ENCODE peak calls at places on chromosome 16, in five cellular contexts. D, Z, Y, U and P are unnamed samples.
A peak's percentile ranks its signal among the peaks of the same experiment; 100 is the strongest.

GRCh38 chr16:19644877-19645276 is 73.2 kb downstream of the KNOP1 start:
- DNase-seq in D (no peak), Z (peak; percentile 86), Y (no peak), U (peak; percentile 25), P (no peak)

GRCh38 chr16:55861288-55861687 is 13.9 kb downstream of the CES5A start:
- DNase-seq in D (no peak), Z (no peak), Y (no peak), U (no peak), P (no peak)

GRCh38 chr16:30535777-30536190 is 1.1 kb upstream of the ZNF747 start:
- DNase-seq in D (peak; percentile 76), Z (peak; percentile 82), Y (peak; percentile 87), U (peak; percentile 86), P (peak; percentile 83)

GRCh38 chr16:54193656-54194007 is 93.0 kb downstream of the IRX3 start:
- DNase-seq in D (peak; percentile 67), Z (peak; percentile 81), Y (peak; percentile 82), U (peak; percentile 57), P (peak; percentile 75)

GRCh38 chr16:66984902-66985311 is 3.5 kb upstream of the CES4A start:
- DNase-seq in D (no peak), Z (no peak), Y (no peak), U (no peak), P (no peak)

GRCh38 chr16:31167315-31167714 is 12.6 kb upstream of the FUS start:
- DNase-seq in D (no peak), Z (no peak), Y (no peak), U (no peak), P (no peak)

GRCh38 chr16:22665803-22666202 is 148.2 kb upstream of the HS3ST2 start:
- DNase-seq in D (no peak), Z (no peak), Y (peak; percentile 25), U (no peak), P (no peak)

GRCh38 chr16:12613131-12613991 is 190.3 kb downstream of the CPPED1 start:
- DNase-seq in D (peak; percentile 12), Z (no peak), Y (peak; percentile 25), U (no peak), P (no peak)

GRCh38 chr16:13923703-13924298 is 3.8 kb downstream of the ERCC4 start:
- DNase-seq in D (peak; percentile 65), Z (peak; percentile 80), Y (peak; percentile 66), U (no peak), P (peak; percentile 34)

GRCh38 chr16:11914210-11914758 is 1.5 kb downstream of the GSPT1 start:
- DNase-seq in D (no peak), Z (no peak), Y (no peak), U (no peak), P (no peak)

GRCh38 chr16:1474796-1475551 is at the start of gene CLCN7:
- DNase-seq in D (peak; percentile 84), Z (peak; percentile 89), Y (peak; percentile 85), U (peak; percentile 91), P (peak; percentile 98)

GRCh38 chr16:967546-968295 is 3.1 kb downstream of the LMF1 start:
- DNase-seq in D (no peak), Z (no peak), Y (no peak), U (no peak), P (no peak)

GRCh38 chr16:67936876-67937605 is 391 bp upstream of the PSMB10 start:
- DNase-seq in D (no peak), Z (no peak), Y (no peak), U (peak; percentile 82), P (peak; percentile 91)

GRCh38 chr16:53893731-53894435 is 189.9 kb downstream of the FTO start:
- DNase-seq in D (peak; percentile 63), Z (peak; percentile 58), Y (no peak), U (no peak), P (no peak)

GRCh38 chr16:66324785-66325184 is 41.7 kb upstream of the CDH5 start:
- DNase-seq in D (peak; percentile 6), Z (peak; percentile 9), Y (peak; percentile 72), U (no peak), P (no peak)

GRCh38 chr16:11405331-11406176 is 60.3 kb downstream of the RMI2 start:
- DNase-seq in D (no peak), Z (peak; percentile 31), Y (peak; percentile 87), U (peak; percentile 24), P (peak; percentile 68)

GRCh38 chr16:64910351-64910750 is 211.5 kb downstream of the CDH11 start:
- DNase-seq in D (peak; percentile 95), Z (peak; percentile 90), Y (peak; percentile 44), U (peak; percentile 57), P (no peak)

GRCh38 chr16:30615358-30616076 is 5.3 kb upstream of the ZNF689 start:
- DNase-seq in D (peak; percentile 11), Z (peak; percentile 43), Y (peak; percentile 95), U (peak; percentile 60), P (peak; percentile 50)

GRCh38 chr16:65120811-65121721 is 797 bp downstream of the CDH11 start:
- DNase-seq in D (no peak), Z (no peak), Y (peak; percentile 53), U (no peak), P (peak; percentile 7)

GRCh38 chr16:31149332-31149731 is 534 bp downstream of the PRSS36 start:
- DNase-seq in D (no peak), Z (no peak), Y (no peak), U (no peak), P (no peak)

GRCh38 chr16:5031601-5032000 is 2.1 kb downstream of the NAGPA start:
- DNase-seq in D (no peak), Z (no peak), Y (no peak), U (no peak), P (no peak)

GRCh38 chr16:19396555-19397011 is 21.1 kb upstream of the TMC5 start:
- DNase-seq in D (no peak), Z (no peak), Y (no peak), U (peak; percentile 65), P (no peak)

GRCh38 chr16:67953641-67954375 is 9.9 kb upstream of the LCAT start:
- DNase-seq in D (no peak), Z (no peak), Y (no peak), U (no peak), P (no peak)

GRCh38 chr16:89746043-89746442 is 24.7 kb downstream of the ZNF276 start:
- DNase-seq in D (no peak), Z (no peak), Y (no peak), U (no peak), P (no peak)

GRCh38 chr16:1929578-1930337 is 11.5 kb upstream of the HS3ST6 start:
- DNase-seq in D (peak; percentile 79), Z (peak; percentile 88), Y (peak; percentile 83), U (peak; percentile 89), P (peak; percentile 99)

GRCh38 chr16:70745536-70746025 is 55.4 kb downstream of the VAC14 start:
- DNase-seq in D (no peak), Z (no peak), Y (no peak), U (no peak), P (no peak)

GRCh38 chr16:70612931-70613330 is 33.4 kb upstream of the IL34 start:
- DNase-seq in D (no peak), Z (no peak), Y (no peak), U (no peak), P (no peak)

DNA sequence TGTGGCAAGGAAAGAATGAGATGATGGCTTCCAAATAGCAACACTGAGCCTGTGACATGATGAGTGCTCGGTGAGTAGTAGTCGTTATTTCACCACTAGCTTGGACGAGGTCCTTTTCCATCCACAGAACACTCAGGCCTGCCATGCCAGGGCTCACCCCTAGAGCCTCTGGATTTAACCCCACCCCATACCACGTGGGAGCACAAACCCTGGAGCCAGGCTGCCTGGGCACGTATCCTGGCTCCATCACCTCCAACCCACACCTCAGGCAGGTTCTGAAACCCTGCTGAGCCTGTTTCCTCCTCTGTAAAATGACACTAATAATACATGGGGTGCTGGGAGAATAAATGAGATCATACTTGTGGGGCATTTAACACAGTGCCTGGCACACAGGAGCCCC is 192.4 kb downstream of the KATNIP start:
- DNase-seq in D (no peak), Z (no peak), Y (no peak), U (no peak), P (no peak)
- TF ChIP-seq CTCF in D (no peak), Z (no peak), Y (no peak), U (no peak), P (no peak)

GRCh38 chr16:10013364-10013763 is 168.9 kb downstream of the GRIN2A start:
- DNase-seq in D (no peak), Z (no peak), Y (peak; percentile 41), U (no peak), P (no peak)
- TF ChIP-seq CTCF in D (peak; percentile 0), Z (no peak), Y (peak; percentile 37), U (no peak), P (no peak)

GRCh38 chr16:57304169-57305061 is 19.9 kb upstream of the PLLP start:
- DNase-seq in D (peak; percentile 71), Z (peak; percentile 78), Y (no peak), U (peak; percentile 84), P (peak; percentile 62)
- TF ChIP-seq CTCF in D (no peak), Z (no peak), Y (no peak), U (no peak), P (no peak)

GRCh38 chr16:24189941-24190340 is 66.2 kb upstream of the CACNG3 start:
- DNase-seq in D (no peak), Z (no peak), Y (no peak), U (no peak), P (no peak)
- TF ChIP-seq CTCF in D (no peak), Z (no peak), Y (no peak), U (no peak), P (no peak)

DNA sequence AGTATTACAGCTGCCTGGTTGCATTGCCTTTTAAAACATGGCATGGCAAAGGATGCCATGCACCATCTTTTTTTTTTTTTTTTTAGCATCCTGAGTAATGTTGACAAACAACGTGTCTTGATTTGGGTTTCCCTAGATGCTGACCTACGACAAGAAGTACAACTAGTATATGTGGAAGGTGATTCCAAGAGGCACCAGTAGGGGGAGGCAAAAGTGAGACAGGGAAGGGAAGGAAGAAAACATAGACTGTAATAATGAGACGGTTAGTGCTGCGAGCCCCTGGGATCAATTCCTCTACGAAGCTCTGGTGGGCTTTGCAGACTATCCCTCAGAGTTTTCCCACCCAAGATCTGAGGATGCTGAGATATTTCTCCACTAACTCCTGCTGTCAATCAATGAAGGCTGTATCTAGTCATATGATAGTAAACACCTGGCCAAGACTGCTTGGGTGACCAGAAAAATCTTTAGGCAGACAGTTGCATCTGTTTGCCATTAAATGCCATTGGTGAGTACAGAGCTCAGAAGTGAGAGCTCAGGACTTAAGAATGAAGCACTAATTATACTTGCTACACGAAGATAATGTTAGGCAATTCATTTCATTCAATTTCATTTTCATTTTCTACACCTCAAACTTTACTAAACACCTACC is 458.6 kb upstream of the GOT2 start:
- DNase-seq in D (peak; percentile 6), Z (no peak), Y (peak; percentile 91), U (no peak), P (peak; percentile 8)
- TF ChIP-seq CTCF in D (peak; percentile 52), Z (peak; percentile 38), Y (peak; percentile 75), U (no peak), P (peak; percentile 39)

GRCh38 chr16:15782573-15783365 is 74.1 kb downstream of the MYH11 start:
- DNase-seq in D (no peak), Z (no peak), Y (peak; percentile 32), U (no peak), P (no peak)
- TF ChIP-seq CTCF in D (no peak), Z (no peak), Y (no peak), U (no peak), P (no peak)

DNA sequence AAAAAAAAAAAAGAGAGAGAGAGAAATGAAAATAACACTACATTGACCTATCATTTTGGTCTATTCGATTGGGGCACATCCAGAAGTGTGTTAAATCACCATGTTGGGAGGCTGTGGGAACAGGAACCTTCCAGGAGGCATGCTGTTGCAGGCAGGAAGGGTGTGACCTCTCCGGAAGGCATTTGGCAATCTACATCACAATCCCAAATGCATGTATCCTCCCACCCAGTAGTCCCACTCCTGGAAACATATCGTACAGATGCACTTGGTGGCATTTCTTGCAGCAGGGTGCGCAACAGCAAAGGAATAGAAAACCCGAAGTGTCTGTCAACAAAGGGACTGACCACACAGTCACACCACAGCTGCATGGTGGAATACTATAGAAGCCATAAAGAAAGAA is 7.9 kb downstream of the PLLP start:
- DNase-seq in D (no peak), Z (peak; percentile 54), Y (no peak), U (peak; percentile 13), P (no peak)
- TF ChIP-seq CTCF in D (no peak), Z (no peak), Y (no peak), U (no peak), P (no peak)